ENCODE peak calls at places on chromosomes 12 and 14, in seven cellular contexts. K is M059J; P is stimulated activated naive B cell treated with anti-CD40 and anti-IgM and Interleukin-4, amounts not matched to agents 10 μg/mL and 1 μg/mL and 100 μg/mL, for 72 hours; X is lower leg skin; L is NB4; R is hippocampal formation; F is GM20000. M is an unnamed sample.

GRCh38 chr12:123120452-123121166 is 30.3 kb downstream of the PITPNM2 start:
- DNase-seq in K (no peak), P (no peak), X (no peak), L (no peak), R (no peak), F (no peak), M (no peak)

GRCh38 chr12:111268738-111269572 is 99.9 kb downstream of the PHETA1 start:
- DNase-seq in K (no peak), P (no peak), X (no peak), L (peak), R (no peak), F (peak), M (no peak)

GRCh38 chr14:64671591-64671990 is 32.6 kb upstream of the PLEKHG3 start:
- DNase-seq in K (peak), P (no peak), X (no peak), L (peak), R (no peak), F (peak), M (no peak)

GRCh38 chr12:31853977-31854376 is 105.2 kb upstream of the RESF1 start:
- DNase-seq in K (no peak), P (no peak), X (no peak), L (peak), R (no peak), F (no peak), M (no peak)

GRCh38 chr14:90179357-90179756 is 77.0 kb upstream of the PSMC1 start:
- DNase-seq in K (no peak), P (no peak), X (no peak), L (no peak), R (no peak), F (no peak), M (no peak)

GRCh38 chr14:97385727-97386126 is 588.5 kb downstream of the VRK1 start:
- DNase-seq in K (no peak), P (no peak), X (no peak), L (no peak), R (no peak), F (no peak), M (no peak)

GRCh38 chr12:106871477-106871876 is 84.2 kb upstream of the TMEM263 start:
- DNase-seq in K (peak), P (no peak), X (no peak), L (no peak), R (no peak), F (no peak), M (no peak)

GRCh38 chr14:67602995-67603545 is 3.0 kb upstream of the PIGH start:
- DNase-seq in K (peak), P (peak), X (no peak), L (no peak), R (no peak), F (no peak), M (no peak)

GRCh38 chr14:34324363-34324795 is 137.7 kb downstream of the SPTSSA start:
- DNase-seq in K (peak), P (no peak), X (no peak), L (peak), R (no peak), F (peak), M (no peak)

GRCh38 chr14:52413729-52414453 is 99.8 kb downstream of the PTGER2 start:
- DNase-seq in K (peak), P (no peak), X (no peak), L (no peak), R (no peak), F (no peak), M (no peak)

GRCh38 chr12:67433393-67434175 is 164.4 kb downstream of the CAND1 start:
- DNase-seq in K (peak), P (no peak), X (no peak), L (peak), R (no peak), F (no peak), M (no peak)

GRCh38 chr14:99125616-99126431 is 146.2 kb downstream of the BCL11B start:
- DNase-seq in K (no peak), P (no peak), X (no peak), L (no peak), R (no peak), F (no peak), M (no peak)

GRCh38 chr12:19021646-19022045 is 107.9 kb upstream of the PLEKHA5 start:
- DNase-seq in K (no peak), P (no peak), X (no peak), L (no peak), R (no peak), F (no peak), M (no peak)

GRCh38 chr12:95004610-95005009 is 1.1 kb upstream of the NDUFA12 start:
- DNase-seq in K (no peak), P (no peak), X (no peak), L (peak), R (no peak), F (no peak), M (no peak)

GRCh38 chr14:101723061-101723595 is 38.4 kb upstream of the PPP2R5C start:
- DNase-seq in K (no peak), P (no peak), X (no peak), L (no peak), R (no peak), F (no peak), M (no peak)

GRCh38 chr12:112971248-112971647 is 7.1 kb upstream of the OAS2 start:
- DNase-seq in K (peak), P (no peak), X (no peak), L (no peak), R (no peak), F (no peak), M (no peak)

GRCh38 chr12:50062733-50063452 is 5.5 kb downstream of the ASIC1 start:
- DNase-seq in K (peak), P (no peak), X (no peak), L (no peak), R (peak), F (no peak), M (no peak)

GRCh38 chr12:56565510-56566101 is 44.0 kb downstream of the RBMS2 start:
- DNase-seq in K (no peak), P (peak), X (peak), L (peak), R (no peak), F (peak), M (no peak)

GRCh38 chr12:111251099-111251498 is 117.8 kb downstream of the PHETA1 start:
- DNase-seq in K (no peak), P (no peak), X (no peak), L (no peak), R (no peak), F (no peak), M (no peak)

GRCh38 chr12:25981597-25981996 is 23.1 kb downstream of the RASSF8 start:
- DNase-seq in K (no peak), P (no peak), X (no peak), L (no peak), R (no peak), F (no peak), M (no peak)

GRCh38 chr12:125132698-125133400 is 67.6 kb downstream of the AACS start:
- DNase-seq in K (peak), P (no peak), X (no peak), L (peak), R (no peak), F (no peak), M (no peak)

M was measured in MG63.